ENCODE peak calls at places on chromosomes 11 and 22, in five cellular contexts. One of them, this sample, is unnamed.

GRCh38 chr11:118619444-118620205 is 12.2 kb downstream of the PHLDB1 start:
- DNase-seq in GM12878: no peak
- DNase-seq in K562: no peak
- DNase-seq in HCT116: no peak
- DNase-seq in HepG2: no peak
- DNase-seq in this sample: no peak

GRCh38 chr11:128210148-128210940 is 377.0 kb downstream of the ETS1 start:
- DNase-seq in HCT116: peak; percentile 98
- DNase-seq in K562: peak; percentile 11
- DNase-seq in GM12878: no peak
- DNase-seq in HepG2: peak; percentile 59
- DNase-seq in this sample: no peak

GRCh38 chr11:47784785-47785381 is 17.7 kb upstream of the FNBP4 start:
- DNase-seq in GM12878: no peak
- DNase-seq in HepG2: no peak
- DNase-seq in HCT116: no peak
- DNase-seq in K562: no peak
- DNase-seq in this sample: no peak

GRCh38 chr22:26462971-26463661 is 20.5 kb downstream of the HPS4 start:
- DNase-seq in HCT116: no peak
- DNase-seq in HepG2: no peak
- DNase-seq in K562: no peak
- DNase-seq in GM12878: no peak
- DNase-seq in this sample: no peak

GRCh38 chr11:12270817-12271216 is 106.6 kb upstream of the PARVA start:
- DNase-seq in HepG2: no peak
- DNase-seq in HCT116: no peak
- DNase-seq in GM12878: no peak
- DNase-seq in K562: no peak
- DNase-seq in this sample: no peak

GRCh38 chr11:110867951-110868350 is 155.7 kb upstream of the ARHGAP20 start:
- DNase-seq in K562: no peak
- DNase-seq in GM12878: no peak
- DNase-seq in HepG2: no peak
- DNase-seq in HCT116: no peak
- DNase-seq in this sample: no peak

GRCh38 chr11:3165152-3165705 is at the start of gene OSBPL5:
- DNase-seq in HCT116: no peak
- DNase-seq in K562: peak; percentile 81
- DNase-seq in HepG2: no peak
- DNase-seq in GM12878: no peak
- DNase-seq in this sample: peak; percentile 90

GRCh38 chr22:48185656-48186055 is 1423.2 kb downstream of the TBC1D22A start:
- DNase-seq in K562: no peak
- DNase-seq in HepG2: no peak
- DNase-seq in HCT116: no peak
- DNase-seq in GM12878: no peak
- DNase-seq in this sample: no peak

GRCh38 chr11:6693342-6694228 is 10.4 kb upstream of the MRPL17 start:
- DNase-seq in HCT116: peak; percentile 37
- DNase-seq in HepG2: no peak
- DNase-seq in K562: peak; percentile 86
- DNase-seq in GM12878: no peak
- DNase-seq in this sample: no peak

GRCh38 chr11:3148990-3149851 is 15.9 kb downstream of the OSBPL5 start:
- DNase-seq in HepG2: no peak
- DNase-seq in GM12878: no peak
- DNase-seq in HCT116: no peak
- DNase-seq in K562: no peak
- DNase-seq in this sample: peak; percentile 90

GRCh38 chr11:92380882-92381281 is 156.3 kb downstream of the FAT3 start:
- DNase-seq in HCT116: no peak
- DNase-seq in HepG2: no peak
- DNase-seq in K562: no peak
- DNase-seq in GM12878: no peak
- DNase-seq in this sample: no peak

GRCh38 chr22:37303821-37304274 is 21.5 kb downstream of the CYTH4 start:
- DNase-seq in HCT116: peak; percentile 42
- DNase-seq in GM12878: no peak
- DNase-seq in HepG2: peak; percentile 32
- DNase-seq in K562: peak; percentile 60
- DNase-seq in this sample: no peak

GRCh38 chr11:2584812-2585565 is 114.8 kb downstream of the KCNQ1OT1 start:
- DNase-seq in HepG2: no peak
- DNase-seq in HCT116: no peak
- DNase-seq in GM12878: no peak
- DNase-seq in K562: no peak
- DNase-seq in this sample: peak; percentile 12

GRCh38 chr11:36231300-36231699 is 57.9 kb downstream of the COMMD9 start:
- DNase-seq in GM12878: no peak
- DNase-seq in HCT116: no peak
- DNase-seq in K562: no peak
- DNase-seq in HepG2: no peak
- DNase-seq in this sample: peak; percentile 74

GRCh38 chr22:23034621-23035556 is 35.4 kb upstream of the GNAZ start:
- DNase-seq in GM12878: no peak
- DNase-seq in HepG2: no peak
- DNase-seq in HCT116: no peak
- DNase-seq in K562: peak; percentile 88
- DNase-seq in this sample: no peak

GRCh38 chr22:21030621-21031544 is 1.5 kb downstream of the SLC7A4 start:
- DNase-seq in K562: no peak
- DNase-seq in HepG2: no peak
- DNase-seq in GM12878: no peak
- DNase-seq in HCT116: no peak
- DNase-seq in this sample: no peak

GRCh38 chr11:71255323-71255722 is 2.9 kb upstream of the SHANK2 start:
- DNase-seq in GM12878: no peak
- DNase-seq in HCT116: no peak
- DNase-seq in HepG2: no peak
- DNase-seq in K562: no peak
- DNase-seq in this sample: no peak

GRCh38 chr11:15837901-15838489 is 518.4 kb downstream of the SOX6 start:
- DNase-seq in HepG2: peak; percentile 71
- DNase-seq in K562: no peak
- DNase-seq in HCT116: no peak
- DNase-seq in GM12878: no peak
- DNase-seq in this sample: no peak

GRCh38 chr11:1333860-1334259 is 24.4 kb upstream of the TOLLIP start:
- DNase-seq in K562: no peak
- DNase-seq in HCT116: no peak
- DNase-seq in GM12878: no peak
- DNase-seq in HepG2: no peak
- DNase-seq in this sample: no peak

GRCh38 chr22:30309981-30310672 is 16.6 kb downstream of the TBC1D10A start:
- DNase-seq in HepG2: no peak
- DNase-seq in HCT116: no peak
- DNase-seq in K562: no peak
- DNase-seq in GM12878: peak; percentile 58
- DNase-seq in this sample: no peak

GRCh38 chr11:66218026-66218425 is 50.4 kb upstream of the RAB1B start:
- DNase-seq in K562: no peak
- DNase-seq in HepG2: no peak
- DNase-seq in GM12878: no peak
- DNase-seq in HCT116: no peak
- DNase-seq in this sample: no peak

GRCh38 chr11:112453601-112454577 is 193.2 kb upstream of the PLET1 start:
- DNase-seq in GM12878: no peak
- DNase-seq in K562: peak; percentile 57
- DNase-seq in HCT116: peak; percentile 34
- DNase-seq in HepG2: peak; percentile 29
- DNase-seq in this sample: peak; percentile 51

GRCh38 chr11:83957038-83957900 is 671.1 kb upstream of the CCDC90B start:
- DNase-seq in K562: no peak
- DNase-seq in HCT116: no peak
- DNase-seq in HepG2: no peak
- DNase-seq in GM12878: no peak
- DNase-seq in this sample: no peak

GRCh38 chr11:79019277-79019676 is 421.6 kb downstream of the TENM4 start:
- DNase-seq in GM12878: no peak
- DNase-seq in HCT116: no peak
- DNase-seq in HepG2: no peak
- DNase-seq in K562: no peak
- DNase-seq in this sample: no peak
- TF ChIP-seq POLR2AphosphoS5 in GM12878: no peak
- TF ChIP-seq POLR2AphosphoS5 in HCT116: no peak
- TF ChIP-seq POLR2AphosphoS5 in HepG2: no peak
- TF ChIP-seq POLR2AphosphoS5 in K562: no peak
- TF ChIP-seq POLR2AphosphoS5 in this sample: no peak

DNA sequence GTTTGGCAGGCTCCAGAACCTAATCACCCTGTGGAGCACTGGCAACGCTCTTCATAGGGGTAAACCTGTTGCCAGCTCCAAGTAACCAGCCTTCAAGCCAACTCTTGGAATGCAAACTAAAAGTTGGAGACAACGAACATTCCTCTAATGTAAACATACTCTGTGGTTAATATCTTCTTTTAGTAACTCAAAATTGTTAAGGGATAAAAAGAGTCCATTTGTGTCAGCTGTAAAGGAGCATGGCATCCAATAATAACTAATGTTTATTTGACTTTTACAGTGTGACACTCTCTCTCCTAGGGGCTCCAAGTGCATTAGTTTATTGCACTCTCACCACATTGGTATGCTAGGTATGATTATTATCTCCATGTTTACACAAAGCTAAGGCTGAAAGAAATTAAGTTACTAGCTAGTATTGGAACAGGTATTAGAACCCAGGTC is 31.0 kb upstream of the AMOTL1 start:
- DNase-seq in HepG2: peak; percentile 11
- DNase-seq in K562: no peak
- DNase-seq in GM12878: no peak
- DNase-seq in HCT116: no peak
- DNase-seq in this sample: no peak
- H2AFZ ChIP-seq in HepG2: no peak overlapping the region
- H2AFZ ChIP-seq in K562: no peak overlapping the region
- H2AFZ ChIP-seq in GM12878: no peak overlapping the region
- H2AFZ ChIP-seq in HCT116: peak overlapping the region; percentile 81
- H2AFZ ChIP-seq in this sample: no peak overlapping the region

GRCh38 chr11:102546923-102547471 is 16.4 kb upstream of the MMP7 start:
- DNase-seq in K562: no peak
- DNase-seq in GM12878: peak; percentile 93
- DNase-seq in HCT116: no peak
- DNase-seq in HepG2: no peak
- DNase-seq in this sample: no peak
- TF ChIP-seq SIN3A in K562: no peak
- TF ChIP-seq SIN3A in GM12878: no peak
- TF ChIP-seq SIN3A in HCT116: no peak
- TF ChIP-seq SIN3A in HepG2: no peak
- TF ChIP-seq SIN3A in this sample: no peak

GRCh38 chr11:30322826-30323710 is at the start of gene ARL14EP:
- DNase-seq in HepG2: peak; percentile 89
- DNase-seq in GM12878: peak; percentile 82
- DNase-seq in K562: peak; percentile 97
- DNase-seq in HCT116: peak; percentile 93
- DNase-seq in this sample: peak; percentile 89
- TF ChIP-seq POLR2AphosphoS5 in HepG2: peak; percentile 96
- TF ChIP-seq POLR2AphosphoS5 in GM12878: peak; percentile 95
- TF ChIP-seq POLR2AphosphoS5 in K562: peak; percentile 92
- TF ChIP-seq POLR2AphosphoS5 in HCT116: peak; percentile 94
- TF ChIP-seq POLR2AphosphoS5 in this sample: peak; percentile 98

DNA sequence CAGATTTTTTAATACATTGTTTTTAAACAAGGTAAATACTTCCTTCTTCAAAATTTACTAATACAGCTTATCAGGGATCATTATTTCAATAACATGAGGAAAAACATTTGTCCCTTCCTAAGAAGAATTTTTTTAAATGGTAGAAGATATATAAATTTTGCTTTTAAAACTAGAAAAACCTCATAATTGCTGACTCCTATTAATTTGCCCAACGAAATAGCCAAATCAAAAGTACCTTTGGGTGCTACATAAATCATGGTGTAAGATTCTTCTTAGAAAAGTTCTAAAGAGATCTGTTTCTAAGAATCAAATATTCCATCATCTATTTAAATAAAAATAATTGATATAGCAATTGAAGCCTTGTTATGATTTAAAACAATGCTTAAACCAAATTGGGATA is 54.9 kb downstream of the CEP57 start:
- DNase-seq in HepG2: no peak
- DNase-seq in K562: no peak
- DNase-seq in GM12878: no peak
- DNase-seq in HCT116: no peak
- DNase-seq in this sample: no peak
- H2AFZ ChIP-seq in HepG2: no peak overlapping the region
- H2AFZ ChIP-seq in K562: no peak overlapping the region
- H2AFZ ChIP-seq in GM12878: no peak overlapping the region
- H2AFZ ChIP-seq in HCT116: no peak overlapping the region
- H2AFZ ChIP-seq in this sample: no peak overlapping the region

GRCh38 chr11:46603704-46604308 is 10.0 kb upstream of the AMBRA1 start:
- DNase-seq in HepG2: no peak
- DNase-seq in GM12878: no peak
- DNase-seq in HCT116: no peak
- DNase-seq in K562: no peak
- DNase-seq in this sample: no peak
- TF ChIP-seq SIN3A in HepG2: no peak
- TF ChIP-seq SIN3A in GM12878: no peak
- TF ChIP-seq SIN3A in HCT116: no peak
- TF ChIP-seq SIN3A in K562: no peak
- TF ChIP-seq SIN3A in this sample: no peak